ENCODE peak calls at places on chromosomes 5 and 9, in four cellular contexts. R is IMR-90; I is uterus; N is CD8-positive, alpha-beta T cell. A is an unnamed sample.

GRCh38 chr9:14424983-14425382 is 111.0 kb upstream of the NFIB start:
- DNase-seq in N (no peak), R (no peak), I (no peak), A (no peak)

GRCh38 chr9:96073531-96074284 is 198.2 kb downstream of the ERCC6L2 start:
- DNase-seq in R (no peak), I (no peak), N (no peak), A (peak)

GRCh38 chr9:33329117-33329563 is 38.8 kb downstream of the NFX1 start:
- DNase-seq in N (no peak), R (peak), I (peak), A (peak)

GRCh38 chr5:41925555-41925946 is 470 bp downstream of the FBXO4 start:
- DNase-seq in R (peak), N (no peak), I (peak), A (peak)

GRCh38 chr5:56412601-56413379 is 179.7 kb upstream of the ANKRD55 start:
- DNase-seq in I (no peak), N (no peak), R (no peak), A (no peak)

GRCh38 chr9:135901036-135901758 is 6.1 kb downstream of the CAMSAP1 start:
- DNase-seq in I (no peak), R (no peak), N (no peak), A (no peak)

GRCh38 chr5:151663617-151664322 is 22.9 kb downstream of the SPARC start:
- DNase-seq in R (no peak), I (no peak), N (no peak), A (no peak)

GRCh38 chr9:132742821-132743311 is 72.6 kb downstream of the GTF3C4 start:
- DNase-seq in I (no peak), N (no peak), R (no peak), A (no peak)

GRCh38 chr9:88789785-88790184 is 201.5 kb upstream of the S1PR3 start:
- DNase-seq in N (no peak), R (peak), I (no peak), A (peak)

GRCh38 chr9:76654575-76654974 is 109.7 kb upstream of the PCA3 start:
- DNase-seq in N (no peak), I (no peak), R (peak), A (peak)

DNA sequence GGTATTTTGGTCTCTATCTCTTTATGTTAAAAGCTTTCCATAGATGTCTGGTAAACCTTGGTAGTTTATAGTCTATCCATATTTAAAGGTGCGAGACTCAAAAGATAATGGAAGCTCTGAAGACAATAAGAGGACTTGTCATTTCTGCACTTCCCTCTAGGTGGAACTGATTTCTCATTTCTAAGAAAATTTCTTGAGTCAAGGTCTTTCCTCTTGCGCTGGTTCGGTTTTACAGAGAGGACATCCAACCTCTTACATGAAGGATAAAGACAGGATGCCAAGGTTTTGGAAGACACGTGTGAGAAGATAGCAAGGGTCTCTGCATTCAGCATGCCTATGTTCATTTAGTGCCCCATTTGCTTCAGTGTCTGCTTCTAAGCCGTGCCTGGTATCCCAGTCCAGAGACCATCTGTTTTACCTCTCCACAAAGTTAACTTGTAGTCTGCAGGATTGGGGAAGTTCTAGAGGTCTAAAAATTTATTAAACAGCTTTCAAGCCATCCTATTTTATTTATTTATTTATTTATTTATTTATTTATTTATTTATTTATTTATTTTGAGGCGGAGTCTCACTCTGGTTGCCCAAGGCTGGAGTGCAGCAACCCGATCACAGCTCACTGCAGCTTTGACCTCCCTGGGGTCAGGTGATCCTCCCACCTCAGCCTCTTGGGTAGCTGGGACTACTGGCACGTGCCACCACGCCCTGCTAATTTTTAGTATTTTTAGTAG is 41.6 kb downstream of the KIAA1191 start:
- DNase-seq in N (no peak), I (no peak), R (peak), A (peak)
- H3K4me3 ChIP-seq in N (no peak), I (no peak), R (no peak), A (no peak)

GRCh38 chr9:131676431-131676972 is 63.4 kb downstream of the RAPGEF1 start:
- DNase-seq in N (no peak), I (no peak), R (no peak), A (no peak)
- H3K4me3 ChIP-seq in N (no peak), I (no peak), R (no peak), A (no peak)

GRCh38 chr5:38835887-38836286 is 9.9 kb upstream of the OSMR start:
- DNase-seq in R (peak), I (no peak), N (no peak), A (no peak)
- H3K4me3 ChIP-seq in R (no peak), I (no peak), N (no peak), A (no peak)

GRCh38 chr5:142358121-142358520 is 33.3 kb upstream of the SPRY4 start:
- DNase-seq in R (no peak), N (no peak), I (no peak), A (no peak)
- H3K4me3 ChIP-seq in R (no peak), N (no peak), I (no peak), A (no peak)

DNA sequence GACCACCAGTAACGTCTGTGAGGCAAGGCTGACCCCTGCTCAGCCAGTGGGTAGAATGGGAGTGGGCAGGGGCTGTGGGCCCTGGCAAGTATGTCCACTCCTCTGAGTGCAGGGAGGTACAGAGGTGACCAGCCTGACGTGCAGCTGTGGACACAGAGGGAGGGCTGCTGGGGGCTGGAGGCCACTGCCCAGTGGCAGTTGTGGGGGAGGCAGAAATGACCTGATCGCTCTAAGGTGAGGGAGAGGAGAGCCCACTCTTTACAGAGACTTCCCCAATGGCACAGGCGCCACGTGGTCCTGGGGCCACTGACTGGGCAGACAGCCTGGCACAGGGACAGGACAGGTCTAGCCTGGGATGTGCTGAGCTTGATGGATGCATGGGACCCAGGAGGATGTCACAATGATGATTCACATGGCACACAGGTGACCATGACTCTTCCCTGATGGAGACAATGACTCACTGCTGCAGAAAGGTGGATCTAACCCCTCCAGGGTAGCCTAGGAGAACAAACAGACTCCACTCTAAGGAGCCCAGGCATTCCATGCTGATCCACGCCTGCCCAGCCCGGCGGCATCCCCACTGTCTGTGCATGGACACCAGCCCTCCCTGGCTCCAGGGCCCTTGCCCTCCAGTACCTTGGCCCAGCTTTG is 7.7 kb downstream of the LPCAT1 start:
- DNase-seq in I (peak), R (peak), N (no peak), A (peak)
- H3K4me3 ChIP-seq in I (no peak), R (no peak), N (no peak), A (no peak)

GRCh38 chr5:141342773-141343172 is 856 bp upstream of the PCDHGA3 start:
- DNase-seq in N (no peak), I (no peak), R (no peak), A (no peak)
- H3K4me3 ChIP-seq in N (no peak), I (no peak), R (no peak), A (no peak)

GRCh38 chr9:10705383-10705782 is 92.6 kb upstream of the PTPRD start:
- DNase-seq in I (no peak), N (no peak), R (no peak), A (no peak)
- H3K4me3 ChIP-seq in I (no peak), N (no peak), R (no peak), A (no peak)

DNA sequence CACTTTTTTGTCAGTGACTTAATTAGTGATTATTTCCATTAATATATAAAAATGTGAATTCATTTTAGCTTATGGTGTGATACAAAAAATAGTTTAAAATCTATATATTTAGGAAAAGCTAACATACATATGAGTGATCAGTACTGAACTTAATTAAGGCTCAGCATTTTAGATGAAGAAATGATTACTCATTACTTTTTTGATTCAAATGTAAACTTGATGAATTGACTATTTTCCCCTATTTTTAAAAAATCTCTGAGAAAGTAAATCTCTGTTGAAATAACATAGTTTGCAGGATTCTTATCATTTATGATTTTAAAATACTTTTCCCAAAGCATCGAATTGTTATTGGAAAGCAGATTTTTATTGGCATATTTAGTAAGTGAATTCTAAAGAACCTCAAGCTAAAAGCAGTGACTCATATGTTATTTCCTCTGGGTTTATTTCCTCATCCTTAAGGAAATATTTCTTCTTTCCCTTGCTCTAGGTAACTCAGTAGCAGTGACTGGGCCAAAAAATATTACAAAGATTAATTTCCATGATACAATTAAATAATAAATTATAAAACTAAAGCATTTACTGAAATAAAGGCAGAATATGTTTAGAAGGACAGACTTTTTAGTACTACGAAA is 290.6 kb downstream of the FER start:
- DNase-seq in N (no peak), R (peak), I (no peak), A (peak)
- H3K4me3 ChIP-seq in N (no peak), R (no peak), I (no peak), A (no peak)

GRCh38 chr5:52838306-52839015 is 50.7 kb downstream of the ITGA1 start:
- DNase-seq in I (no peak), R (peak), N (no peak), A (peak)

GRCh38 chr5:52841114-52841513 is 53.4 kb downstream of the ITGA1 start:
- DNase-seq in I (no peak), N (no peak), R (no peak), A (no peak)

GRCh38 chr5:52839285-52839684 is 51.6 kb downstream of the ITGA1 start:
- DNase-seq in R (no peak), I (no peak), N (no peak), A (no peak)

GRCh38 chr5:52842111-52842510 is 54.4 kb downstream of the ITGA1 start:
- DNase-seq in I (no peak), R (no peak), N (no peak), A (no peak)

DNA sequence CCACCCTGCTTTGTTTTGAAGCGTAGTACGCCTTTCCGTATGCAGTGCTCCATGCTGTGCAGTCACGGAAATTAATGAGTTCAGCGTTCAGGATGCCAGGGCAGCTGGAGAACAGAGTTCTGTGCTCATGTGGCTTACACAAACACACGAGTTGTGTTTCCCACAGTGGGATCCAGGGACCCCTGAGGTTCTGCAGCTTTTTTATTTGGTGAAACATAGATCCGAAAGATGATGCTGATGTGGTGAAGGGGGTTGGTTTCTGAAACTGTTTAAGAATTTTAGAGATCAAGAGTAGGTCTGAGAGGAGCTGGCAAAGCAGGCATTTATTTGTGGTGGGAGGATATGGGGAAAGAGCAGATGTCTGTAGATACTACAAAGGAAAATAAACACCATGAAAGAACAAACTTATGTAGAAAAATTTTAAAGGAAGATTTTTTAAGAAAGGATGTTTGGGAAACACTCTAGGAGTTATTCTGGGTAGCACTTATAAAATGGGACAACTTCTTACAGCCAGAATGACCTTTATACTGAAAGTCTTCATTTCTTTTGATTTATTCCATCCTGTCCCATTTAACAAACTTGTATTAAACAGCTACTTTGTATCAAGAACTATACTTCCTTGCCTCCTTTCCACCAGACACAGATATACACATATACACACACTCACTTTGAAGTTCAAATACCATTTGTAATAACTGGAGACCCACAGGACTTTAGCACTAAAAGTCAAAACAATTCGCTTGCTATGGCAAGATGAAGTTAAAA is 52.8 kb downstream of the ITGA1 start:
- DNase-seq in R (peak), I (peak), N (no peak), A (no peak)
- H3K4me3 ChIP-seq in R (no peak), I (no peak), N (no peak), A (no peak)

GRCh38 chr9:9170735-9171134 is 1371.2 kb upstream of the DMAC1 start:
- DNase-seq in I (no peak), R (no peak), N (no peak), A (no peak)
- H3K4me3 ChIP-seq in I (no peak), R (no peak), N (no peak), A (no peak)

A was measured in epithelial cell of esophagus.